ENCODE peak calls at places on chromosomes 6 and 20, in ten cellular contexts. F is HCT116; H is IMR-90; G is mucosa of descending colon; N is sigmoid colon; E is lower lobe of right lung; K is right cardiac atrium; C is naive thymus-derived CD4-positive, alpha-beta T cell; U is heart left ventricle; Y is heart right ventricle. D is an unnamed sample.

GRCh38 chr6:134850906-134851305 is 99.0 kb downstream of the ALDH8A1 start:
- DNase-seq in F (no peak), H (no peak), G (no peak), N (no peak), E (no peak), K (no peak), C (no peak), U (no peak), Y (no peak), D (no peak)

GRCh38 chr6:52551483-52552277 is 25.2 kb downstream of the TRAM2 start:
- DNase-seq in F (no peak), H (peak; percentile 91), G (peak; percentile 53), N (peak; percentile 72), E (peak; percentile 67), K (peak; percentile 83), C (no peak), U (peak; percentile 71), Y (peak; percentile 54), D (no peak)

GRCh38 chr20:4444404-4444803 is 277.3 kb upstream of the PRND start:
- DNase-seq in F (no peak), H (peak; percentile 46), G (no peak), N (no peak), E (no peak), K (no peak), C (no peak), U (no peak), Y (no peak), D (no peak)

GRCh38 chr6:151096691-151097090 is 143.1 kb upstream of the AKAP12 start:
- DNase-seq in F (no peak), H (peak; percentile 23), G (no peak), N (no peak), E (no peak), K (no peak), C (no peak), U (no peak), Y (no peak), D (no peak)

GRCh38 chr6:151263967-151264366 is 24.2 kb downstream of the AKAP12 start:
- DNase-seq in F (no peak), H (no peak), G (no peak), N (peak; percentile 80), E (no peak), K (peak; percentile 59), C (no peak), U (no peak), Y (peak; percentile 24), D (no peak)

GRCh38 chr20:46602429-46602828 is 48.8 kb downstream of the SLC13A3 start:
- DNase-seq in F (no peak), H (no peak), G (no peak), N (no peak), E (no peak), K (no peak), C (no peak), U (no peak), Y (no peak), D (no peak)

GRCh38 chr6:170403451-170403850 is 96.9 kb downstream of the FAM120B start:
- DNase-seq in F (no peak), H (peak; percentile 70), G (no peak), N (no peak), E (no peak), K (no peak), C (no peak), U (no peak), Y (no peak), D (no peak)

GRCh38 chr6:133136177-133136896 is 104.8 kb upstream of the EYA4 start:
- DNase-seq in F (no peak), H (no peak), G (no peak), N (no peak), E (no peak), K (no peak), C (no peak), U (no peak), Y (no peak), D (no peak)

GRCh38 chr6:135887069-135887468 is 35.6 kb downstream of the PDE7B start:
- DNase-seq in F (no peak), H (no peak), G (no peak), N (no peak), E (no peak), K (no peak), C (no peak), U (no peak), Y (no peak), D (no peak)

GRCh38 chr6:18179770-18180393 is 24.7 kb downstream of the KDM1B start:
- DNase-seq in F (no peak), H (no peak), G (peak; percentile 53), N (no peak), E (peak; percentile 57), K (no peak), C (no peak), U (peak; percentile 65), Y (no peak), D (no peak)

GRCh38 chr20:44733341-44734069 is 12.2 kb upstream of the KCNK15 start:
- DNase-seq in F (peak; percentile 51), H (peak; percentile 65), G (peak; percentile 76), N (peak; percentile 86), E (peak; percentile 68), K (peak; percentile 86), C (peak; percentile 59), U (no peak), Y (peak; percentile 66), D (peak; percentile 35)

GRCh38 chr6:3749390-3749978 is 2.0 kb downstream of the PXDC1 start:
- DNase-seq in F (no peak), H (no peak), G (peak; percentile 76), N (no peak), E (peak; percentile 78), K (peak; percentile 64), C (no peak), U (peak; percentile 46), Y (no peak), D (no peak)

GRCh38 chr20:24411452-24412216 is 57.8 kb upstream of the SYNDIG1 start:
- DNase-seq in F (no peak), H (no peak), G (no peak), N (no peak), E (no peak), K (no peak), C (no peak), U (no peak), Y (no peak), D (no peak)

DNA sequence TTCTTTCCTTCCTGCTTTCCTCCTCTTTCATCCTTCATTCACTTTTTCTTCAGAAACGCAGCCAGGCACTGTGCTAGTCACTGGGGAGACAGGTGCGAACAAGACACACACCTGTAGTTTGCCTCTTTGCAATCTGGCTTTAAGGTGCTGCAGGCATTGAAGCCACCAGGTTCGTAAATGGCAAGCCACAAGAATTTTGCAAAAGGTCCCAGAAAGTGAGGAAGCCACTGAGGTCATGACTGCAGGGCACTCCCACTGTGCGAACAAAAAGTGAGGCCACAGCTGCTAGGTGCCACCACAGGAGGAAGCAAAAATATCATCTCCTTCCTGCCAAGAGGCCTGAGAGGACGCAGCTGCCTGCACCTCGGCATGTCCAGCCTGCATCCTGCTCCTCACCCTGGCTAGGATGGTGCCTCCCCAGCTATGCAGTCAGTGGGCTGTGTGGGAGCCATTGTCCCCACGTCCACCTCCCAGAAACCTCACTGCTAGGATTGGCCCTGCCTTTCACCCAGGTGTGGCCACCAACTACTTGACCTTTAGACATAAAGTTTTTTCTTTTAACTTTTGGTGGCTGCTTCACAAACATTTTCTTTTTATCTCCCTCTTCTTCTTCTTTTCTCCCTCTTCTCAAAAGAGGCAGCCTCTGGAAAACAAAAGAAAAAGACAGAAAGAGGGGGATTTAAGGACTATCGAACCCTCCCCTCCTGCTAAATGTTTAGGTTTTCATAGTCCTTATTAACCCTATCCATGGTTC is 230.8 kb downstream of the BCAS1 start:
- DNase-seq in F (no peak), H (no peak), G (peak; percentile 70), N (no peak), E (peak; percentile 56), K (peak; percentile 55), C (peak; percentile 73), U (peak; percentile 68), Y (peak; percentile 24), D (peak; percentile 90)
- H3K4me1 ChIP-seq in F (peaks cover 20% of the 10 kb centered on the region), H (no peaks in the 10 kb centered on the region), G (peaks cover 42% of the 10 kb centered on the region), N (no peaks in the 10 kb centered on the region), E (no peaks in the 10 kb centered on the region), K (no peaks in the 10 kb centered on the region), C (peaks cover 68% of the 10 kb centered on the region), U (no peaks in the 10 kb centered on the region), Y (no peaks in the 10 kb centered on the region), D (peaks cover 43% of the 10 kb centered on the region)

DNA sequence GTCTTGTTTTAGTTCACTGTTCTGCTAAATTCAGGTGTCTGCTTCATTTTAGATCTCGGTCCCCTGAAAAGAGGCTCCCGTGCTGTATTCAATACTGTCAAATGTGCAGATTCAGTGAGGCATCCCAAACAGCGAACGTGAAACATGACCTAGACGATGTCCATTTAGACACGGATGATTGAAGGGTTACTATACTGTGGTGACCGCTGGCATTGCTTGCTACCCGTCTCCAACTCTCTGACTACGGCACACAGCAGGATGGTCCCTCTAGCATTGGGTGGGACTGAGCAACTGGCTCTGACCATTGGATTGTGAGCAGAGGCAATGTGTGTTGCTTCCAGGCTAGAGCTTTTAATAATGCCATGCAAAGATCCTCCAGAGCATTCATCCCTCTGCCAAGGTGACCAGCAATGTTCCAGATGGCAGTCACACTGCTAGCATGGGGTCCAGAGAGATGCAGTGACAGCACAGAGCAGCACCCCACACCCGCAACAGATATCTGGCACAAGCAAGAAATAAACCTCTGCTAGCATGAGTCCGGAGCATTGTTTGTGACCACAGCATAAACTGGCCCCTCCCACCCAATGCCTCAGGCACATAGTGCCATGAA is 9.1 kb downstream of the METTL24 start:
- DNase-seq in F (no peak), H (no peak), G (no peak), N (no peak), E (no peak), K (no peak), C (no peak), U (no peak), Y (no peak), D (no peak)
- H3K4me1 ChIP-seq in F (no peaks in the 10 kb centered on the region), H (no peaks in the 10 kb centered on the region), G (no peaks in the 10 kb centered on the region), N (peaks cover 98% of the 10 kb centered on the region), E (peaks cover 12% of the 10 kb centered on the region), K (no peaks in the 10 kb centered on the region), C (no peaks in the 10 kb centered on the region), U (no peaks in the 10 kb centered on the region), Y (no peaks in the 10 kb centered on the region), D (no peaks in the 10 kb centered on the region)

GRCh38 chr6:79648315-79648714 is 17.2 kb downstream of the SH3BGRL2 start:
- DNase-seq in F (no peak), H (no peak), G (no peak), N (no peak), E (no peak), K (no peak), C (no peak), U (no peak), Y (no peak), D (no peak)
- H3K4me1 ChIP-seq in F (no peaks in the 10 kb centered on the region), H (no peaks in the 10 kb centered on the region), G (peaks cover 17% of the 10 kb centered on the region), N (no peaks in the 10 kb centered on the region), E (peaks cover 12% of the 10 kb centered on the region), K (peaks cover 7% of the 10 kb centered on the region), C (no peaks in the 10 kb centered on the region), U (peaks cover 5% of the 10 kb centered on the region), Y (peaks cover 10% of the 10 kb centered on the region), D (no peaks in the 10 kb centered on the region)

DNA sequence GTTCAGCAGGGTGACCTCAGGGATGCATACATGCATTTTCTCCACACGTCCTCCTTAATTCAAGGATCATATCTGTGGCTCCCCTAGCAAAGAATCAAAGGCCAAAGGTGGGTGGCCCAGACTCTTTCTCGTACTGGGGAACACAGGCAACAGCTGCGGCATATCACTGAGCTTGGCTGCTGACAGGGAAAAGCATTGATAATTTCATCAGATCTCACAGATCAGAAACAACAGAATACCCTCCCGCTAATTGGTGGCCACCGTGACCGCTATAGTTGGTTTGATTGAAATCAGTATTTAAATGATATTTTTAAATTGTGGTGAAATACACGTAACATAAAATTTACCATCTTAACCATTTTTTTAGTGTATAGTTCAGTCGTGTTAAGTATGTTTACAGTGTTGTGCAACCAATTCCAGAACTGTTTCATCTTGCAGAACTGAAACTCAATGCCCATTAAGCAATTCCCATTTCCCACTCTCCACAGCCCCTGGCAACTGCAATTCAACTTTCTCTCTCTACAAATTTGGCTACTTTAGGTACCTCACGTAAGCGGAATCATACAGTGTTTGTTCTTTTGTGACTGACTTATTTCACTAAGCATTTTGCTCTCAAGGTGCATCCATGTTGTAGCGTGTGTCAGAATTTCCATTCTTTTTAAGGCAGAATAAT is 74.7 kb upstream of the TMEM170B start:
- DNase-seq in F (no peak), H (peak; percentile 46), G (no peak), N (no peak), E (no peak), K (no peak), C (no peak), U (no peak), Y (no peak), D (no peak)
- H3K4me1 ChIP-seq in F (no peaks in the 10 kb centered on the region), H (peaks cover 5% of the 10 kb centered on the region), G (no peaks in the 10 kb centered on the region), N (no peaks in the 10 kb centered on the region), E (peaks cover 37% of the 10 kb centered on the region), K (no peaks in the 10 kb centered on the region), C (peaks cover 8% of the 10 kb centered on the region), U (peaks cover 9% of the 10 kb centered on the region), Y (peaks cover 6% of the 10 kb centered on the region), D (peaks cover 21% of the 10 kb centered on the region)